ENCODE peak calls at places on chromosomes 6 and 20, in five cellular contexts. S, F, C, E and O are unnamed samples.

GRCh38 chr20:38434310-38434741 is 802 bp downstream of the SNHG17 start:
- DNase-seq in S (no peak), F (peak), C (peak), E (no peak), O (no peak)

GRCh38 chr20:63351811-63352591 is 9.1 kb downstream of the CHRNA4 start:
- DNase-seq in S (no peak), F (peak), C (no peak), E (no peak), O (no peak)

GRCh38 chr6:1749041-1749440 is 139.3 kb downstream of the FOXC1 start:
- DNase-seq in S (no peak), F (no peak), C (no peak), E (no peak), O (no peak)

GRCh38 chr6:29828471-29828797 is 809 bp downstream of the HLA-G start:
- DNase-seq in S (no peak), F (no peak), C (peak), E (no peak), O (no peak)

GRCh38 chr6:168529214-168529613 is 88.2 kb downstream of the SMOC2 start:
- DNase-seq in S (no peak), F (no peak), C (no peak), E (no peak), O (no peak)

GRCh38 chr6:119162134-119162761 is 83.8 kb upstream of the FAM184A start:
- DNase-seq in S (peak), F (no peak), C (no peak), E (no peak), O (peak)

GRCh38 chr6:40738551-40738950 is 151.4 kb upstream of the LRFN2 start:
- DNase-seq in S (no peak), F (no peak), C (peak), E (no peak), O (no peak)

GRCh38 chr6:106823732-106824351 is 150.7 kb downstream of the CD24 start:
- DNase-seq in S (no peak), F (peak), C (no peak), E (no peak), O (no peak)

GRCh38 chr20:47724910-47725247 is 60.4 kb downstream of the SULF2 start:
- DNase-seq in S (no peak), F (no peak), C (no peak), E (no peak), O (no peak)

GRCh38 chr20:48652961-48653705 is 174.7 kb downstream of the PREX1 start:
- DNase-seq in S (no peak), F (no peak), C (no peak), E (no peak), O (no peak)